ENCODE peak calls at places on chromosomes 5 and 9, in four cellular contexts. E is fibroblast of lung, S is fibroblast of mammary gland, B is adrenal gland. O is an unnamed sample.

GRCh38 chr9:99285965-99286364 is 63.9 kb downstream of the SEC61B start:
- DNase-seq in E (no peak), S (no peak), B (no peak), O (no peak)

GRCh38 chr5:16970826-16971225 is 34.7 kb upstream of the MYO10 start:
- DNase-seq in E (no peak), S (peak; percentile 23), B (no peak), O (no peak)

GRCh38 chr5:98349990-98350365 is 423.5 kb upstream of the RGMB start:
- DNase-seq in E (no peak), S (no peak), B (no peak), O (no peak)

GRCh38 chr9:16241231-16241630 is 629.2 kb downstream of the BNC2 start:
- DNase-seq in E (peak; percentile 79), S (peak; percentile 89), B (no peak), O (no peak)

GRCh38 chr5:157159209-157159751 is 6.8 kb downstream of the GARIN3 start:
- DNase-seq in E (no peak), S (no peak), B (no peak), O (no peak)

GRCh38 chr9:133990366-133991210 is 1.5 kb downstream of the VAV2 start:
- DNase-seq in E (peak; percentile 77), S (peak; percentile 84), B (peak; percentile 73), O (no peak)

GRCh38 chr5:59256331-59256730 is 637.2 kb downstream of the PDE4D start:
- DNase-seq in E (no peak), S (no peak), B (no peak), O (no peak)

GRCh38 chr9:79764377-79764776 is 192.6 kb downstream of the TLE4 start:
- DNase-seq in E (peak; percentile 68), S (peak; percentile 88), B (no peak), O (no peak)

GRCh38 chr9:70478963-70479641 is 64.6 kb upstream of the KLF9 start:
- DNase-seq in E (peak; percentile 84), S (peak; percentile 84), B (no peak), O (no peak)

GRCh38 chr9:133290751-133291302 is 15.8 kb upstream of the ABO start:
- DNase-seq in E (no peak), S (no peak), B (no peak), O (no peak)

GRCh38 chr5:179126506-179126991 is 66.4 kb downstream of the ZNF354C start:
- DNase-seq in E (no peak), S (no peak), B (no peak), O (no peak)

GRCh38 chr5:134088994-134089560 is 25.4 kb upstream of the TCF7 start:
- DNase-seq in E (no peak), S (no peak), B (no peak), O (no peak)

GRCh38 chr5:147046894-147047293 is 168.3 kb upstream of the PPP2R2B start:
- DNase-seq in E (no peak), S (no peak), B (no peak), O (no peak)

GRCh38 chr9:97749928-97750327 is 52.8 kb upstream of the XPA start:
- DNase-seq in E (no peak), S (no peak), B (no peak), O (no peak)

GRCh38 chr5:139696894-139697658 is 48.9 kb downstream of the CXXC5 start:
- DNase-seq in E (peak; percentile 78), S (peak; percentile 81), B (peak; percentile 44), O (peak; percentile 85)

GRCh38 chr5:32574540-32575175 is 10.7 kb upstream of the SUB1 start:
- DNase-seq in E (no peak), S (no peak), B (no peak), O (no peak)

GRCh38 chr9:116002624-116003023 is 151.0 kb upstream of the PAPPA start:
- DNase-seq in E (peak; percentile 61), S (peak; percentile 73), B (no peak), O (no peak)

GRCh38 chr5:90056911-90057705 is 352.4 kb downstream of the CETN3 start:
- DNase-seq in E (no peak), S (no peak), B (no peak), O (no peak)

GRCh38 chr5:1118231-1118698 is 6.4 kb upstream of the SLC12A7 start:
- DNase-seq in E (no peak), S (peak; percentile 26), B (no peak), O (no peak)

GRCh38 chr9:2155966-2156365 is 140.8 kb downstream of the SMARCA2 start:
- DNase-seq in E (no peak), S (no peak), B (no peak), O (no peak)

GRCh38 chr5:176371621-176372539 is 6.6 kb downstream of the ARL10 start:
- DNase-seq in E (no peak), S (no peak), B (peak; percentile 52), O (no peak)

GRCh38 chr9:132769895-132770774 is 99.9 kb downstream of the GTF3C4 start:
- DNase-seq in E (peak; percentile 69), S (peak; percentile 57), B (peak; percentile 62), O (peak; percentile 61)

GRCh38 chr5:52922384-52922783 is 66.8 kb upstream of the ITGA2 start:
- DNase-seq in E (peak; percentile 90), S (peak; percentile 95), B (no peak), O (no peak)

GRCh38 chr5:150409638-150410523 is 2.8 kb downstream of the CD74 start:
- DNase-seq in E (peak; percentile 86), S (peak; percentile 87), B (peak; percentile 86), O (peak; percentile 59)

GRCh38 chr5:157575096-157575872 is at the start of gene ADAM19:
- DNase-seq in E (peak; percentile 54), S (peak; percentile 48), B (peak; percentile 46), O (peak; percentile 52)

GRCh38 chr9:3906437-3907213 is 380.8 kb upstream of the RFX3 start:
- DNase-seq in E (peak; percentile 77), S (peak; percentile 94), B (no peak), O (no peak)

GRCh38 chr9:113574381-113575262 is 111.1 kb downstream of the RGS3 start:
- DNase-seq in E (no peak), S (peak; percentile 29), B (no peak), O (no peak)

GRCh38 chr5:178234753-178235599 is 2.4 kb upstream of the PHYKPL start:
- DNase-seq in E (peak; percentile 54), S (peak; percentile 59), B (peak; percentile 71), O (peak; percentile 85)

GRCh38 chr9:94681508-94681907 is 42.2 kb upstream of the FBP1 start:
- DNase-seq in E (peak; percentile 80), S (peak; percentile 75), B (peak; percentile 75), O (peak; percentile 66)

GRCh38 chr5:150246835-150247234 is 42.7 kb downstream of the CAMK2A start:
- DNase-seq in E (no peak), S (no peak), B (no peak), O (no peak)

GRCh38 chr9:124350485-124351263 is 64.6 kb downstream of the PSMB7 start:
- DNase-seq in E (no peak), S (no peak), B (no peak), O (no peak)

GRCh38 chr5:6593148-6594016 is 39.5 kb downstream of the NSUN2 start:
- DNase-seq in E (no peak), S (no peak), B (no peak), O (no peak)

GRCh38 chr9:93340091-93340490 is 111.4 kb upstream of the FAM120A start:
- DNase-seq in E (no peak), S (no peak), B (no peak), O (no peak)

GRCh38 chr9:93332317-93332716 is 119.2 kb upstream of the FAM120A start:
- DNase-seq in E (no peak), S (no peak), B (no peak), O (no peak)

DNA sequence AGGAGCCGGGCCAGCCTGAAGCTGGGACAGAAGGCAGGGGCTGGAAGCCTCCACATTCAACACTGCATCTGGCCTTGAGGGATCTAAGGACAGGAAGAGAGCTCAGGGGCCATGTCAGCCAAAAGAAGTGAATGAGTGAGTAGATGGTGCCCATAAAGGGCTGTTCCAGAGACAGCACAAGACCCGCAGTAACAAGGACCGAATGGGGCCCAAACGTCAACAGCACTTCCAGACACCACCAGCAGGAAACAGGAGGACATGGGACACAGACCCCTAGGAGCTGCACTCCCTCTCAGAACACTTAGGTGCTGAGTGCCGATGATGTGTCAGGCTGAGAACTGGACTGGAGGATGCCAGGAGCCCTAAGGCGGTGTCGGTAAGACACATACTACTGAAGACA is 114.8 kb upstream of the FAM120A start:
- DNase-seq in E (no peak), S (no peak), B (no peak), O (no peak)
- TF ChIP-seq CTCF in E (no peak), S (no peak), B (no peak), O (no peak)

GRCh38 chr5:141393267-141393666 is 834 bp downstream of the PCDHGA8 start:
- DNase-seq in E (no peak), S (no peak), B (no peak), O (no peak)
- TF ChIP-seq CTCF in E (no peak), S (no peak), B (no peak), O (no peak)

GRCh38 chr9:86187121-86187520 is 72.3 kb downstream of the C9orf153 start:
- DNase-seq in E (no peak), S (no peak), B (no peak), O (no peak)
- TF ChIP-seq CTCF in E (no peak), S (peak; percentile 3), B (no peak), O (no peak)

GRCh38 chr9:137244486-137245449 is 3.7 kb downstream of the TUBB4B start:
- DNase-seq in E (no peak), S (no peak), B (no peak), O (no peak)
- TF ChIP-seq CTCF in E (no peak), S (no peak), B (no peak), O (no peak)

DNA sequence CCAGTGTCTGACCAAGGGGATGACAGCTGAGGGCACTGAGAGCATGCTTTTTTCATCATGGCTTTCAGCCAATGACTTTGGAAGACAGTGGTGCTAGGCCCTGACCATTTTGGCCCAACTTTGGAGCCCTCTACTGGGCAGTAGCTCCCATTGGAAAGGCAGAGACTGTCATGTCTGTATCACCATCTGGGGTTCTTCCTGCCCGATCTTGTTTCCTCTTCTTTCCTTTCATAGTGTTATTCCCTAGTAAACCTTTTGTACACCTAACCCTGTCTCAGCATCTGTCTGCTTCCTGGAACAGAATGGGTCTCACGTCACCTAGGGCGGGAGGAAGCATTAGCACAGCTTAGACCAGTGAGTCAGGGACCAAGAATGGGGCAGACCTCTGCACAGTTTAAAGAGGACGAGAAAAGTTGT is 97.4 kb upstream of the MAST4 start:
- DNase-seq in E (peak; percentile 1), S (peak; percentile 12), B (no peak), O (no peak)
- TF ChIP-seq CTCF in E (no peak), S (peak; percentile 11), B (peak; percentile 32), O (no peak)

O was measured in mesothelial cell of epicardium.